ENCODE peak calls at places on chromosomes 7 and 10, in six cellular contexts. B, U, Z, I, L and H are unnamed samples.

GRCh38 chr10:62652114-62652513 is 152.4 kb upstream of the ADO start:
- DNase-seq in U (no peak), B (peak; percentile 13), I (no peak), L (no peak), Z (no peak), H (peak; percentile 47)

GRCh38 chr7:24709051-24709450 is 48.2 kb downstream of the GSDME start:
- DNase-seq in B (no peak), U (no peak), L (no peak), I (no peak), Z (no peak), H (no peak)

GRCh38 chr7:47444376-47445098 is 137.4 kb downstream of the TNS3 start:
- DNase-seq in L (peak; percentile 36), Z (no peak), U (no peak), I (no peak), B (no peak), H (peak; percentile 24)

GRCh38 chr10:2111936-2112335 is 374.6 kb upstream of the ADARB2 start:
- DNase-seq in L (no peak), B (no peak), I (no peak), Z (no peak), U (no peak), H (no peak)

GRCh38 chr7:90973146-90973545 is 291.1 kb upstream of the FZD1 start:
- DNase-seq in Z (no peak), I (no peak), L (no peak), B (peak; percentile 8), U (peak; percentile 58), H (peak; percentile 3)

GRCh38 chr7:31100445-31100844 is 48.3 kb downstream of the ADCYAP1R1 start:
- DNase-seq in U (no peak), Z (no peak), L (no peak), B (peak; percentile 32), I (no peak), H (peak; percentile 33)

GRCh38 chr10:132533571-132534260 is 3.9 kb upstream of the INPP5A start:
- DNase-seq in I (no peak), Z (no peak), B (no peak), L (no peak), U (no peak), H (no peak)

GRCh38 chr7:98398567-98399372 is 2.1 kb downstream of the BAIAP2L1 start:
- DNase-seq in L (no peak), Z (no peak), U (no peak), I (no peak), B (no peak), H (no peak)

GRCh38 chr10:8334631-8335030 is 280.1 kb downstream of the GATA3 start:
- DNase-seq in I (no peak), Z (no peak), U (no peak), L (no peak), B (no peak), H (no peak)

GRCh38 chr10:110651044-110651958 is 7.2 kb downstream of the RBM20 start:
- DNase-seq in Z (no peak), L (peak; percentile 19), I (no peak), U (no peak), B (peak; percentile 98), H (peak; percentile 87)

GRCh38 chr10:85464336-85464735 is 902.3 kb downstream of the GRID1 start:
- DNase-seq in Z (no peak), U (no peak), B (no peak), L (no peak), I (no peak), H (no peak)

GRCh38 chr10:133162910-133163856 is 3.2 kb downstream of the KNDC1 start:
- DNase-seq in U (no peak), Z (no peak), I (no peak), L (no peak), B (no peak), H (no peak)

GRCh38 chr10:77386833-77387232 is 250.8 kb downstream of the KCNMA1 start:
- DNase-seq in U (no peak), B (peak; percentile 90), Z (no peak), I (no peak), L (no peak), H (peak; percentile 57)

GRCh38 chr10:14569274-14570060 is 205.2 kb downstream of the FAM107B start:
- DNase-seq in B (no peak), L (no peak), I (no peak), U (no peak), Z (no peak), H (no peak)

GRCh38 chr7:7820939-7821338 is 102.5 kb upstream of the RPA3 start:
- DNase-seq in B (no peak), I (no peak), U (no peak), L (no peak), Z (no peak), H (no peak)

GRCh38 chr7:30751696-30752273 is at the start of gene INMT:
- DNase-seq in B (no peak), U (no peak), L (no peak), I (no peak), Z (no peak), H (no peak)

GRCh38 chr7:75869776-75870379 is 9.0 kb upstream of the RHBDD2 start:
- DNase-seq in U (no peak), I (no peak), Z (no peak), B (no peak), L (no peak), H (no peak)

GRCh38 chr10:80320377-80320776 is 30.9 kb upstream of the MAT1A start:
- DNase-seq in B (no peak), I (no peak), U (no peak), L (no peak), Z (no peak), H (no peak)

GRCh38 chr10:68208424-68209042 is 23.4 kb downstream of the ATOH7 start:
- DNase-seq in L (no peak), I (no peak), Z (peak; percentile 63), U (peak; percentile 85), B (peak; percentile 79), H (no peak)

GRCh38 chr10:29839826-29840515 is 205.2 kb upstream of the SVIL start:
- DNase-seq in B (no peak), Z (no peak), L (no peak), U (no peak), I (no peak), H (no peak)

GRCh38 chr10:94027197-94027596 is 33.5 kb downstream of the PLCE1 start:
- DNase-seq in B (peak; percentile 33), U (no peak), I (no peak), Z (no peak), L (no peak), H (no peak)

GRCh38 chr7:50287121-50287520 is 17.4 kb upstream of the IKZF1 start:
- DNase-seq in I (no peak), U (no peak), B (no peak), Z (no peak), L (no peak), H (no peak)

GRCh38 chr10:88012627-88013026 is 149.2 kb downstream of the PTEN start:
- DNase-seq in U (no peak), B (no peak), Z (no peak), I (no peak), L (no peak), H (peak; percentile 22)

GRCh38 chr10:48839809-48840679 is 99.6 kb downstream of the LRRC18 start:
- DNase-seq in L (no peak), B (no peak), I (no peak), Z (no peak), U (no peak), H (no peak)

GRCh38 chr10:43739171-43739570 is 90.5 kb upstream of the ZNF32 start:
- DNase-seq in U (no peak), B (no peak), Z (no peak), L (no peak), I (no peak), H (no peak)

GRCh38 chr10:88787463-88787862 is 15.1 kb upstream of the LIPM start:
- DNase-seq in B (no peak), I (no peak), L (no peak), Z (no peak), U (no peak), H (no peak)

GRCh38 chr10:109891105-109891504 is 32.2 kb downstream of the XPNPEP1 start:
- DNase-seq in I (no peak), B (peak; percentile 47), Z (no peak), U (no peak), L (no peak), H (peak; percentile 9)

GRCh38 chr10:35493196-35494118 is 111.7 kb upstream of the GJD4 start:
- DNase-seq in I (no peak), B (peak; percentile 17), U (no peak), L (no peak), Z (no peak), H (no peak)

GRCh38 chr10:4519691-4520402 is 306.2 kb upstream of the AKR1E2 start:
- DNase-seq in I (no peak), Z (no peak), L (no peak), U (no peak), B (peak; percentile 72), H (no peak)

GRCh38 chr7:7972128-7972527 is 3.5 kb downstream of the GLCCI1 start:
- DNase-seq in L (no peak), I (no peak), Z (no peak), U (no peak), B (peak; percentile 6), H (no peak)

GRCh38 chr7:102228935-102229334 is 57.7 kb upstream of the SH2B2 start:
- DNase-seq in I (no peak), U (no peak), Z (no peak), L (no peak), B (no peak), H (no peak)

GRCh38 chr10:124007102-124007772 is 86.2 kb downstream of the CHST15 start:
- DNase-seq in I (no peak), B (no peak), L (no peak), Z (no peak), U (no peak), H (no peak)

GRCh38 chr10:78778446-78779338 is 290.1 kb upstream of the ZMIZ1 start:
- DNase-seq in Z (no peak), B (no peak), L (no peak), I (no peak), U (no peak), H (no peak)

GRCh38 chr7:64625114-64626082 is 40.5 kb upstream of the ZNF107 start:
- DNase-seq in Z (peak; percentile 47), I (no peak), B (no peak), U (peak; percentile 5), L (no peak), H (no peak)

GRCh38 chr10:51244739-51245138 is 170.5 kb downstream of the PRKG1 start:
- DNase-seq in I (no peak), U (no peak), B (peak; percentile 83), L (no peak), Z (no peak), H (peak; percentile 65)

GRCh38 chr10:54667136-54667535 is 133.9 kb downstream of the PCDH15 start:
- DNase-seq in I (no peak), L (no peak), U (no peak), B (no peak), Z (no peak), H (no peak)